ENCODE peak calls at places on chromosomes 1 and 21, in four cellular contexts. C is hepatocyte, V is GM23338, L is HepG2. A is an unnamed sample. For H3K79me2, the result is how much of the 10 kb centered on the place peaks cover.

GRCh38 chr1:77888429-77889239 is at the start of gene NEXN:
- DNase-seq in V (peak), C (peak), L (peak), A (peak)

GRCh38 chr1:43143441-43143888 is 28.6 kb downstream of the EBNA1BP2 start:
- DNase-seq in C (no peak), L (no peak), V (peak), A (no peak)

GRCh38 chr21:16587141-16587570 is 857.4 kb downstream of the USP25 start:
- DNase-seq in V (peak), L (peak), C (peak), A (peak)

GRCh38 chr1:209073879-209074278 is 509.6 kb upstream of the CAMK1G start:
- DNase-seq in V (no peak), C (no peak), L (no peak), A (no peak)

GRCh38 chr1:74468982-74469603 is 43.3 kb downstream of the LRRC53 start:
- DNase-seq in C (peak), L (peak), V (peak), A (peak)

GRCh38 chr1:229863651-229864545 is 203.1 kb upstream of the GALNT2 start:
- DNase-seq in L (no peak), C (no peak), V (no peak), A (no peak)

GRCh38 chr1:2091611-2092604 is 41.7 kb downstream of the PRKCZ start:
- DNase-seq in L (peak), V (peak), C (peak), A (peak)

GRCh38 chr1:10232213-10232612 is 21.8 kb downstream of the KIF1B start:
- DNase-seq in V (no peak), L (no peak), C (no peak), A (no peak)

GRCh38 chr1:174744886-174745285 is 254.9 kb upstream of the CACYBP start:
- DNase-seq in C (no peak), V (no peak), L (no peak), A (peak)

DNA sequence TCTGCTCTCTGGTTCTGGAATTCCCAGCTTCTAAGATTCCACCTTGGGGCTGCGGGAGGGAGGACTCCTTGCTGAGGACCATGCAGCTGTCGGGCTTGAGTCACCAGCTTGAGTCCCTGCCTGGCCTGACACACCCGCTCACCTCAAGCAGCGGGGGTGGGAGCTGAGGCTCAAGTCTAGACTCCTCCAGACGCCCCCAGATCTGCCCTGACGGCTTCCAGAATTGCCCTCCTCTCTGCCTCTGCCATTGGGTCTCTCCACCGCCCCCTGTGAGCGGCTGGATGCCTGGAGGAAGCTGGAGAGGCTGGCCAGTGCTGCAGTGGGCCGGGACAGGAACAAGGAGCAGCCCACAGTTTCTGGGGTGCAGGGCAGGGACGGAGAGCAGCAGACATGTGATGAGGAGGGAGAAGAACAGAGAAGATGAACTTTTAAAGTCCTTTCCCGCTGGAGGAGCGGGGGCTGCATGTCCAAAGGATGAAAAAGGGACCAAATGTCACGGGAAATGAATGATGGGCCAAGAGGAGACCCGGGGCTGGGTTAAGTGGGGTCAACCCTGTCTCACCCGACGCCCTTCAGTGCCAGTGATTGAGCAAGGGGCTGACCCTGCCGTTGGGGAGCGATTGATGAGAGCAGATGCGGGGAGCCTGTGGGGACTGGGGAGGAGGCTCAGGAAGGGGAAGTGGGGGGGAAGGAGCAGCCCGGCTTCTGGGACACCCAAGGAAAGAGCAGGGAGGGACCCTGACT is 13.5 kb downstream of the CRABP2 start:
- DNase-seq in C (peak), L (no peak), V (peak), A (peak)
- TF ChIP-seq EZH2 in C (no peak), L (no peak), V (no peak), A (no peak)

GRCh38 chr1:84603223-84603622 is 29.0 kb upstream of the CTBS start:
- DNase-seq in C (no peak), L (no peak), V (no peak), A (peak)

GRCh38 chr1:84603941-84604830 is 29.9 kb upstream of the CTBS start:
- DNase-seq in L (peak), V (peak), C (peak), A (peak)

GRCh38 chr1:84605157-84605556 is 30.9 kb upstream of the CTBS start:
- DNase-seq in C (no peak), L (no peak), V (no peak), A (no peak)

GRCh38 chr1:84611091-84611490 is 36.9 kb upstream of the CTBS start:
- DNase-seq in C (no peak), L (no peak), V (no peak), A (no peak)

GRCh38 chr1:84606977-84607376 is 32.7 kb upstream of the CTBS start:
- DNase-seq in L (no peak), V (no peak), C (no peak), A (no peak)
- H3K79me2 ChIP-seq in L (under half), V (under half), C (under half), A (under half)

GRCh38 chr1:37752213-37752582 is 12.7 kb downstream of the EPHA10 start:
- DNase-seq in C (no peak), L (no peak), V (no peak), A (no peak)

GRCh38 chr1:37755951-37756350 is 9.0 kb downstream of the EPHA10 start:
- DNase-seq in C (no peak), L (no peak), V (no peak), A (no peak)

GRCh38 chr1:37753473-37754321 is 11.2 kb downstream of the EPHA10 start:
- DNase-seq in L (no peak), C (no peak), V (peak), A (no peak)

GRCh38 chr1:37755290-37755689 is 9.6 kb downstream of the EPHA10 start:
- DNase-seq in V (no peak), L (no peak), C (peak), A (no peak)

GRCh38 chr1:37752583-37753471 is 12.1 kb downstream of the EPHA10 start:
- DNase-seq in L (no peak), V (peak), C (peak), A (no peak)
- TF ChIP-seq EZH2 in L (no peak), V (peak), C (no peak), A (peak)

DNA sequence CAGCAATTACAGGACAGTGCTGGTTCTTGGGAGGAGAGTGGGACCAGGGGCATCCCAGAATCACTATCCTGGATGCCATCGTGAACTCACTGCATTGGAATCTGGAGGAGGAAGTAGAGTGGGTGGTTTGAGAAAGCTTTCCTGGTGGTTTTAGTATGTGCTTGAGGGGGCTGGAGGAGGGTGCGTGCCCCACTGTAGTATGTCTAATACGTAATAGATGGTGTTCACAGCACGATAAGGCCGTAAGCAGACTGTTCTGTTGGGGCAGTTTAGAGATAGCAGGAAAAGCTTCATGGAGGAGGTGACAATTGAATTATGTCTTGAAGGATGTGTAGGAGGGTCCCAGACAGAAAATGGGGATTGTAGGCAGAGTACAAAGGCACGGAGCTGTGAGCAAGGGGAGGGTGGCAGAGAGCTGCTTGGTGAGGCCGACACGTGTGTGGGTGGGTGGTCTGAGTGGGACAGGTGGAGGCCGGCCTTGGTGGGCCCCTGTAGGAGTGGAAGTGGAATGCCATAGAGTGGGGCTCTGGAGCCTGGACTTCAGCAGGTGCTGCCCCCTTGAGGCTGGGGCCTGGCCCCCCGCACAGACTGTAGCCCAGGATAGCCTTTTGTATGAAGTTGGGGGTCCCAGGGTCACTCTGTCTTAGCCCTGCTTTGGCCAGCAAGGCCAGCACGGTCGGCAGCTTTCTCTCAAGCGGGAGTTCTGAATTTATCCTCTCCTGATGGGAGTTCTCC is 37.0 kb downstream of the IL6R start:
- DNase-seq in V (peak), L (no peak), C (no peak), A (peak)
- H3K79me2 ChIP-seq in V (under half), L (under half), C (under half), A (under half)

DNA sequence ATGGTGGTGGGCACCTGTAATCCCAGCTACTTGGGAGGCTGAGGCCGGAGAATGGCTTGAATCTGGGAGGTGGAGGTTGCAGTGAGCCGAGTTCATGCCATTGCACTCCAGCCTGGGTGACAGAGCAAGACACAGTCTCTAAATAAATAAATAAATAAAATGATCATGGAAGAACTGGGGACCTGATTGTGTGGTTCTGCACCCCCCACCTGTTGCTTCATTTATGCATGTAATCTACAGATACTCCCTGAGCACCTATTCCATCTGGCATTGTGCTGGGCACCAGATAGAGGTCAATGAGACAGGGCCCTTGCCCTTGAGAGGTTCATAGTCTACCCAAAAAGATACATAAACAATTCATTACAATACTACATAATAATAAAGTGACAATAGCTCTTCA is 11.0 kb upstream of the RHBG start:
- DNase-seq in V (no peak), C (no peak), L (no peak), A (no peak)
- TF ChIP-seq EZH2 in V (no peak), C (no peak), L (no peak), A (no peak)

GRCh38 chr1:227586733-227587132 is 23.4 kb downstream of the ZNF678 start:
- DNase-seq in C (no peak), V (peak), L (no peak), A (no peak)

GRCh38 chr1:227583354-227583753 is 20.0 kb downstream of the ZNF678 start:
- DNase-seq in L (no peak), V (no peak), C (no peak), A (no peak)

DNA sequence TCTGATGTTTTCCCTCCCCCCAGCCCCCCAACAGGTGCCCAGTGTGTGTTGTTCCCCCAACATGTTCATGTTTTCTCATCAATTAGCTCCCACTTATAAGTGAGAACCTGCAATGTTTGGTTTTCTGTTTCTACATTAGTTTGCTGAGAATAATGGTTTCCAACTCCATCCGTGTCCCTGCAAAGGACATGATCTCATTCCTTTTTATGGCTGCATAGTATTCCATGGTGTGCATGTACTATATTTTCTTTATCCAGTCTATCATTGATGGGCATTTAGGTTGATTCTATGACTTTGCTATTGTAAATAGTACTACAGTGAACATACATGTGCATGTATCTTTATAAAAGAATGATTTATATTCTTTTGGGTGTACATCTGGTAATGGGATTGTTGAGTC is 24.6 kb downstream of the ZNF678 start:
- DNase-seq in V (no peak), C (no peak), L (no peak), A (no peak)
- H3K79me2 ChIP-seq in V (half or more), C (under half), L (under half), A (under half)

DNA sequence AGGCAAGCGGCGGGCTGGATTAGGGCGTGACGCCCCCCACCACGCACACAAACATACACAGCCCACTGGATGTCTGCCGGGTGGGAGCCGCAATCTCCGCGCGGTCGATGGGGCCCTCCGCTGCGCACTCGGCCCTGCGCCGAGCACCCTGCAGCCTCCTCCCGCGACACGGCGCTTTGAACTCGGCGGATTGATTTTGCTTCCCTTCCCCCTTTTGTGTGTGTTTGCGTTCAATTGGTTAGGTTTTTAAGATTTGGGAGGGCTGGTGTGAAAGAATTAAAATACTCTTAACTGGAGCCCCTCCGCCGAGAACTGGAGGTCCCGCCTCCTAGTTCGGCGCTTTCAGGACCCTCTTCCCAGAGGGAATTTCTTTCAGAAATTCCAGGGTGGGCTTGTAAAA is 7.8 kb upstream of the BARHL2 start:
- DNase-seq in C (no peak), V (peak), L (no peak), A (no peak)
- TF ChIP-seq EZH2 in C (no peak), V (no peak), L (no peak), A (peak)